ENCODE peak calls at places on chromosomes 2 and 18, in seven cellular contexts. I is cardiac muscle cell, Y is hippocampal formation, J is Right ventricle myocardium inferior, A is right lobe of liver, S is tibial nerve, F is lung microvascular endothelial cell. H is an unnamed sample.

GRCh38 chr2:233816771-233817170 is 37.6 kb downstream of the HJURP start:
- DNase-seq in I (peak; percentile 36), Y (no peak), J (no peak), A (peak; percentile 33), S (no peak), F (no peak), H (no peak)

GRCh38 chr18:64380117-64380516 is 231.2 kb upstream of the LINC00305 start:
- DNase-seq in I (no peak), Y (no peak), J (no peak), A (no peak), S (no peak), F (no peak), H (no peak)

GRCh38 chr2:9164112-9164608 is 42.5 kb upstream of the ASAP2 start:
- DNase-seq in I (no peak), Y (no peak), J (no peak), A (no peak), S (no peak), F (no peak), H (no peak)

GRCh38 chr18:21183670-21184069 is 58.4 kb upstream of the GREB1L start:
- DNase-seq in I (no peak), Y (no peak), J (no peak), A (no peak), S (no peak), F (no peak), H (no peak)

GRCh38 chr18:48230459-48231113 is 178.6 kb downstream of the ZBTB7C start:
- DNase-seq in I (peak; percentile 81), Y (no peak), J (no peak), A (peak; percentile 61), S (peak; percentile 44), F (peak; percentile 73), H (peak; percentile 50)

GRCh38 chr18:9092665-9093064 is 9.8 kb upstream of the NDUFV2 start:
- DNase-seq in I (no peak), Y (no peak), J (no peak), A (peak; percentile 63), S (no peak), F (peak; percentile 46), H (no peak)

GRCh38 chr2:240386321-240386720 is 49.1 kb upstream of the GPC1 start:
- DNase-seq in I (no peak), Y (no peak), J (no peak), A (no peak), S (no peak), F (no peak), H (no peak)

GRCh38 chr2:45729753-45730512 is 78.5 kb downstream of the PRKCE start:
- DNase-seq in I (no peak), Y (no peak), J (no peak), A (no peak), S (no peak), F (peak; percentile 11), H (no peak)

GRCh38 chr2:109525836-109526235 is 87.9 kb downstream of the SEPTIN10 start:
- DNase-seq in I (no peak), Y (no peak), J (no peak), A (no peak), S (no peak), F (no peak), H (no peak)

GRCh38 chr2:200021449-200022114 is 66.2 kb downstream of the MAIP1 start:
- DNase-seq in I (no peak), Y (no peak), J (no peak), A (no peak), S (no peak), F (no peak), H (no peak)

GRCh38 chr2:233061007-233061590 is 957 bp downstream of the INPP5D start:
- DNase-seq in I (no peak), Y (peak; percentile 16), J (no peak), A (no peak), S (no peak), F (no peak), H (no peak)

GRCh38 chr2:105886029-105886454 is 141.3 kb downstream of the NCK2 start:
- DNase-seq in I (no peak), Y (no peak), J (no peak), A (no peak), S (no peak), F (no peak), H (no peak)

GRCh38 chr2:185219981-185220380 is 518.6 kb upstream of the FSIP2 start:
- DNase-seq in I (no peak), Y (no peak), J (no peak), A (no peak), S (no peak), F (no peak), H (no peak)

GRCh38 chr18:37578886-37579513 is 13.4 kb upstream of the CELF4 start:
- DNase-seq in I (peak; percentile 11), Y (no peak), J (no peak), A (no peak), S (no peak), F (peak; percentile 48), H (peak; percentile 51)

GRCh38 chr2:204933735-204934361 is 388.6 kb downstream of the PARD3B start:
- DNase-seq in I (no peak), Y (no peak), J (no peak), A (no peak), S (no peak), F (no peak), H (no peak)

GRCh38 chr2:124325667-124326425 is 300.8 kb downstream of the CNTNAP5 start:
- DNase-seq in I (peak; percentile 11), Y (no peak), J (no peak), A (no peak), S (no peak), F (no peak), H (no peak)

GRCh38 chr18:52152036-52152435 is 188.0 kb upstream of the DCC start:
- DNase-seq in I (no peak), Y (no peak), J (no peak), A (no peak), S (no peak), F (no peak), H (no peak)

GRCh38 chr2:112340416-112340815 is 65.0 kb downstream of the ZC3H6 start:
- DNase-seq in I (no peak), Y (no peak), J (no peak), A (no peak), S (no peak), F (no peak), H (no peak)